ENCODE peak calls at places on chromosome 18, in nine cellular contexts. O is stomach, W is spleen, N is vagina, L is A549, C is endothelial cell of umbilical vein, A is breast epithelium, R is IMR-90, P is H54. S is an unnamed sample.

GRCh38 chr18:11795916-11796315 is 55.3 kb upstream of the CHMP1B start:
- DNase-seq in C (no peak), A (no peak), W (no peak), P (no peak), R (no peak), N (no peak), L (no peak), O (no peak), S (no peak)

GRCh38 chr18:77071711-77072292 is 60.8 kb downstream of the MBP start:
- DNase-seq in P (no peak), L (peak; percentile 21), C (peak; percentile 90), N (no peak), W (no peak), O (peak; percentile 44), R (peak; percentile 100), A (no peak), S (no peak)

GRCh38 chr18:12405066-12405465 is 2.7 kb upstream of the PRELID3A start:
- DNase-seq in R (no peak), O (no peak), W (peak; percentile 17), A (no peak), L (no peak), N (no peak), C (no peak), P (no peak), S (no peak)

GRCh38 chr18:34729264-34729663 is 19.2 kb downstream of the DTNA start:
- DNase-seq in R (no peak), W (no peak), N (no peak), O (no peak), L (peak; percentile 10), P (peak; percentile 9), A (no peak), C (peak; percentile 24), S (peak; percentile 20)

GRCh38 chr18:68298340-68298739 is 416.6 kb downstream of the TMX3 start:
- DNase-seq in N (no peak), R (no peak), W (no peak), A (no peak), O (no peak), L (no peak), P (no peak), C (no peak), S (no peak)

GRCh38 chr18:48931680-48932461 is 18.9 kb downstream of the SMAD7 start:
- DNase-seq in L (no peak), R (no peak), O (no peak), P (no peak), C (peak; percentile 46), W (no peak), N (no peak), A (no peak), S (peak; percentile 37)

GRCh38 chr18:59416818-59417217 is 57.8 kb upstream of the LMAN1 start:
- DNase-seq in N (no peak), R (peak; percentile 13), A (no peak), P (no peak), L (no peak), C (no peak), W (no peak), O (no peak), S (no peak)

GRCh38 chr18:78542204-78542603 is 437.4 kb upstream of the SALL3 start:
- DNase-seq in P (no peak), L (peak; percentile 1), N (peak; percentile 70), R (no peak), O (peak; percentile 94), W (no peak), A (peak; percentile 71), C (no peak), S (no peak)

GRCh38 chr18:47283476-47283875 is 32.0 kb upstream of the SKOR2 start:
- DNase-seq in A (no peak), N (no peak), L (no peak), P (no peak), O (no peak), C (peak; percentile 27), W (no peak), R (peak; percentile 33), S (peak; percentile 47)

GRCh38 chr18:78624646-78625279 is 354.9 kb upstream of the SALL3 start:
- DNase-seq in O (peak; percentile 21), A (no peak), L (no peak), W (no peak), C (no peak), N (no peak), R (no peak), P (no peak), S (no peak)

GRCh38 chr18:55515946-55516710 is 71.9 kb downstream of the TCF4 start:
- DNase-seq in O (no peak), L (no peak), N (no peak), A (no peak), W (no peak), P (no peak), R (peak; percentile 84), C (peak; percentile 39), S (no peak)

GRCh38 chr18:50398947-50399346 is 24.1 kb downstream of the SKA1 start:
- DNase-seq in A (no peak), P (no peak), R (no peak), N (no peak), C (no peak), L (no peak), W (no peak), O (no peak), S (no peak)

GRCh38 chr18:25650201-25650941 is 298.4 kb upstream of the ZNF521 start:
- DNase-seq in O (no peak), C (peak; percentile 55), R (peak; percentile 97), N (no peak), W (no peak), P (no peak), A (no peak), L (no peak), S (no peak)

GRCh38 chr18:54900290-54900689 is 59.0 kb downstream of the CCDC68 start:
- DNase-seq in N (no peak), P (no peak), R (no peak), L (no peak), O (no peak), W (no peak), C (no peak), A (no peak), S (no peak)

GRCh38 chr18:32208012-32208411 is 18.2 kb downstream of the MEP1B start:
- DNase-seq in N (no peak), W (no peak), O (peak; percentile 33), L (no peak), C (no peak), P (no peak), A (no peak), R (no peak), S (no peak)

GRCh38 chr18:72261562-72261961 is 282.6 kb downstream of the CBLN2 start:
- DNase-seq in R (no peak), W (no peak), N (no peak), O (no peak), P (no peak), C (no peak), L (no peak), A (no peak), S (no peak)

GRCh38 chr18:7288544-7288943 is 57.7 kb downstream of the LRRC30 start:
- DNase-seq in C (no peak), P (no peak), N (no peak), R (no peak), A (no peak), W (no peak), O (no peak), L (no peak), S (no peak)
- TF ChIP-seq POLR2A in C (no peak), P (no peak), N (no peak), R (no peak), A (no peak), W (no peak), O (no peak), L (no peak), S (no peak)

DNA sequence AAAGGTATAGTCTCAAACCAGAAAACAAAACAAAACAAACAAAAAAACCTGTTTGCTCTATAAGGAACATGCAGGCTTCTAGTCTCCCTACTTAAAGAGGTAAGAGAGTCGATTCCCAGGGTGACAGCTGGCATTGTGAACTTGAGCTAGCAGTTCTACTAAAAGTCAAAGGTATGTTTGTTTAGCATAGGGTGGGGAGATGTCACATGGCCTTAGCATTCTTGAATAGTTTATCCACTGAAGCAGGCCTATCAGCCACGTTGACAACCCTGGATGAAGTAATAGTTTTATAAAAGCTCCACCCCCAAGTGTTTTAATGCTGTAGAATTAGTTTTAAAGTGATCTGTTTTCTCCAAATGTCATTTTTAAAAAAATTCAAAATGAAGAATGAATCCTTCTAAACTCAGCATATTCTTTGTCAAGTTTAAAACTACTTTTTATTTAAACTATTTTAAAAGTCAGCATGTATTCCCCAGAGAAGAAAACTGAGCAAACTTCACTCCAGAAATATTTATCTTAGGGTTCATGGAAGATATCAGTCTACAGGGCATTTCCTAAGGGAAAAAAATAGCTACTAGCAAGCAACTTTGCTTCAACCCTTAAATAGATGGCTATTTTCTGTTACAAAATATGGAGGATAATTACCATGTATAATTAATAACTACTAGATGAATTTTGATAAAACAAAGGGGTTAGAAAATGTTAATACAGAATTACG is 1.7 kb downstream of the MYOM1 start:
- DNase-seq in C (no peak), W (no peak), O (peak; percentile 41), A (no peak), L (peak; percentile 55), P (no peak), R (no peak), N (no peak), S (no peak)
- TF ChIP-seq POLR2A in C (no peak), W (no peak), O (no peak), A (no peak), L (no peak), P (no peak), R (no peak), N (no peak), S (no peak)

DNA sequence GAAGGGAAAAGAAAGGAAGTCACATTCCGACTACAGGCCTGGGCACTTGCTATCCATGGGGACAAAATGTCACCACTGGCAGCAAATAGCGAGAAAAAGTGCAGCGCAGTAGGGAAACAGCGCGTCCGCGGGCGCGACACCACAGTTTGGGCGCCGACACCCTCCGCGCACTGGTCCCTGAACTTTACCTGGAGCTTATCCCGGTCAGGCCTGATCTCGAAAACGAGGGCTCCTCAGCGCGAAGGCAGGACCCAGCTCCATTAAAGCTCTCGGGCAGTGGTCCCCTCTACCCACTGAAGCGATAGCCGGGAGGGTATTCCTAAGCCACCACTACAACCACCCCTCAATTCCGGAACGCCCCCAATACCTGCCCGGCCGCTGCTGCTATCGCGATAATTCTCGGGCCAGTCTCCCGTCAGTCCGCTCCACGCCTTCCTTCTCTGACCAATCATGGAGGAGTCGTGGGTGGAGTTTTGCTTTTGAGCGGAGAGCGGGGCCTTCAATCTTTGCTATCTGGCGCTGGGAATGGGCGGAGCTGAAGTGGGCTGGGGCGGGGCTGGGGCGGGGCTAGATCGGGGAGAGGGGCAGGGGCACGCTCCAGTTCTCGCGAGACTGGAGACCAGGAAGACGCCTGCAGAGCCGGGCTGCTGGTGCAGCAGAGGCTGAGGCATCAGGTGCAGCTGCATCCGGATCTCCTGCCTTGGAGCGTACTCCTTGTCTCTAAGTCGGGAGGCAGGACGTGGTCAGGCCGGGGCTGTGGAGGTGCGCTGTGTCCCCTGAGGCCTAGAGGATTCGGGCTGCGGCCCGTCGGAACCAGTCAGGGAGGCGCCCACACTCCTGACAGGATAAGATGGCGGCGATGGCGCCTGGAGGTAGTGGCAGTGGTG is at the start of the genes PIGN and RELCH:
- DNase-seq in P (peak; percentile 76), C (peak; percentile 99), O (peak; percentile 95), N (peak; percentile 98), A (peak; percentile 94), L (peak; percentile 92), W (peak; percentile 97), R (peak; percentile 98), S (peak; percentile 98)
- TF ChIP-seq POLR2A in P (peak; percentile 84), C (peak; percentile 88), O (no peak), N (no peak), A (peak; percentile 54), L (peak; percentile 89), W (peak; percentile 66), R (peak; percentile 70), S (peak; percentile 80)

GRCh38 chr18:52254367-52254766 is 85.6 kb upstream of the DCC start:
- DNase-seq in O (no peak), W (no peak), P (no peak), L (no peak), R (no peak), C (no peak), A (no peak), N (no peak), S (no peak)
- TF ChIP-seq POLR2A in O (no peak), W (no peak), P (no peak), L (no peak), R (no peak), C (no peak), A (no peak), N (no peak), S (no peak)